ENCODE peak calls at places on chromosome 9, in eight cellular contexts. One of them, this sample, is unnamed.

GRCh38 chr9:127252405-127253093 is 12.0 kb upstream of the GARNL3 start:
- DNase-seq in posterior vena cava: no peak
- DNase-seq in CD4-positive, alpha-beta T cell: no peak
- DNase-seq in Kasumi-1: no peak
- DNase-seq in Right ventricle myocardium superior: no peak
- DNase-seq in aorta: no peak
- DNase-seq in left lobe of liver: no peak
- DNase-seq in GM12865: no peak
- DNase-seq in this sample: no peak

GRCh38 chr9:806285-807156 is 35.0 kb upstream of the DMRT1 start:
- DNase-seq in aorta: no peak
- DNase-seq in Kasumi-1: peak; percentile 19
- DNase-seq in Right ventricle myocardium superior: no peak
- DNase-seq in left lobe of liver: no peak
- DNase-seq in GM12865: peak; percentile 39
- DNase-seq in posterior vena cava: peak; percentile 29
- DNase-seq in CD4-positive, alpha-beta T cell: no peak
- DNase-seq in this sample: no peak

GRCh38 chr9:36149197-36149596 is 12.7 kb downstream of the GLIPR2 start:
- DNase-seq in GM12865: no peak
- DNase-seq in Right ventricle myocardium superior: no peak
- DNase-seq in CD4-positive, alpha-beta T cell: no peak
- DNase-seq in posterior vena cava: no peak
- DNase-seq in left lobe of liver: no peak
- DNase-seq in aorta: no peak
- DNase-seq in Kasumi-1: no peak
- DNase-seq in this sample: no peak

GRCh38 chr9:79256691-79257213 is 315.0 kb upstream of the TLE4 start:
- DNase-seq in Kasumi-1: no peak
- DNase-seq in CD4-positive, alpha-beta T cell: no peak
- DNase-seq in Right ventricle myocardium superior: no peak
- DNase-seq in posterior vena cava: peak; percentile 72
- DNase-seq in GM12865: no peak
- DNase-seq in aorta: no peak
- DNase-seq in left lobe of liver: no peak
- DNase-seq in this sample: no peak

GRCh38 chr9:6923081-6923480 is 165.3 kb downstream of the KDM4C start:
- DNase-seq in aorta: no peak
- DNase-seq in posterior vena cava: no peak
- DNase-seq in left lobe of liver: no peak
- DNase-seq in GM12865: no peak
- DNase-seq in Kasumi-1: no peak
- DNase-seq in CD4-positive, alpha-beta T cell: no peak
- DNase-seq in Right ventricle myocardium superior: no peak
- DNase-seq in this sample: no peak

GRCh38 chr9:114501786-114502682 is 3.2 kb downstream of the WHRN start:
- DNase-seq in left lobe of liver: no peak
- DNase-seq in CD4-positive, alpha-beta T cell: no peak
- DNase-seq in posterior vena cava: no peak
- DNase-seq in Kasumi-1: no peak
- DNase-seq in GM12865: no peak
- DNase-seq in Right ventricle myocardium superior: no peak
- DNase-seq in aorta: no peak
- DNase-seq in this sample: no peak

GRCh38 chr9:34961574-34962480 is 3.7 kb downstream of the PHF24 start:
- DNase-seq in Right ventricle myocardium superior: no peak
- DNase-seq in aorta: no peak
- DNase-seq in posterior vena cava: no peak
- DNase-seq in GM12865: peak; percentile 20
- DNase-seq in Kasumi-1: no peak
- DNase-seq in CD4-positive, alpha-beta T cell: no peak
- DNase-seq in left lobe of liver: no peak
- DNase-seq in this sample: no peak

GRCh38 chr9:129889936-129890717 is 54.9 kb downstream of the USP20 start:
- DNase-seq in Kasumi-1: no peak
- DNase-seq in Right ventricle myocardium superior: peak; percentile 63
- DNase-seq in posterior vena cava: no peak
- DNase-seq in aorta: peak; percentile 74
- DNase-seq in GM12865: peak; percentile 89
- DNase-seq in CD4-positive, alpha-beta T cell: peak; percentile 63
- DNase-seq in left lobe of liver: no peak
- DNase-seq in this sample: no peak

GRCh38 chr9:21228122-21228521 is at the start of gene IFNA17:
- DNase-seq in aorta: no peak
- DNase-seq in Kasumi-1: no peak
- DNase-seq in GM12865: no peak
- DNase-seq in posterior vena cava: no peak
- DNase-seq in left lobe of liver: no peak
- DNase-seq in CD4-positive, alpha-beta T cell: no peak
- DNase-seq in Right ventricle myocardium superior: no peak
- DNase-seq in this sample: no peak

GRCh38 chr9:129412814-129413536 is 207.9 kb downstream of the C9orf50 start:
- DNase-seq in Kasumi-1: peak; percentile 48
- DNase-seq in Right ventricle myocardium superior: peak; percentile 83
- DNase-seq in left lobe of liver: no peak
- DNase-seq in aorta: peak; percentile 85
- DNase-seq in GM12865: peak; percentile 40
- DNase-seq in posterior vena cava: peak; percentile 89
- DNase-seq in CD4-positive, alpha-beta T cell: peak; percentile 59
- DNase-seq in this sample: peak; percentile 90

GRCh38 chr9:19720374-19720773 is 68.5 kb downstream of the SLC24A2 start:
- DNase-seq in CD4-positive, alpha-beta T cell: no peak
- DNase-seq in Right ventricle myocardium superior: no peak
- DNase-seq in Kasumi-1: peak; percentile 1
- DNase-seq in GM12865: peak; percentile 9
- DNase-seq in posterior vena cava: no peak
- DNase-seq in aorta: no peak
- DNase-seq in left lobe of liver: no peak
- DNase-seq in this sample: no peak

GRCh38 chr9:127417130-127418036 is 6.8 kb upstream of the ZNF79 start:
- DNase-seq in left lobe of liver: no peak
- DNase-seq in posterior vena cava: no peak
- DNase-seq in Right ventricle myocardium superior: no peak
- DNase-seq in CD4-positive, alpha-beta T cell: no peak
- DNase-seq in aorta: no peak
- DNase-seq in Kasumi-1: no peak
- DNase-seq in GM12865: no peak
- DNase-seq in this sample: no peak

GRCh38 chr9:119302988-119303698 is 66.1 kb downstream of the BRINP1 start:
- DNase-seq in aorta: no peak
- DNase-seq in posterior vena cava: no peak
- DNase-seq in GM12865: peak; percentile 1
- DNase-seq in CD4-positive, alpha-beta T cell: no peak
- DNase-seq in Kasumi-1: no peak
- DNase-seq in Right ventricle myocardium superior: no peak
- DNase-seq in left lobe of liver: no peak
- DNase-seq in this sample: no peak

GRCh38 chr9:738209-738915 is 103.1 kb upstream of the DMRT1 start:
- DNase-seq in posterior vena cava: peak; percentile 88
- DNase-seq in CD4-positive, alpha-beta T cell: no peak
- DNase-seq in Right ventricle myocardium superior: peak; percentile 71
- DNase-seq in left lobe of liver: no peak
- DNase-seq in GM12865: no peak
- DNase-seq in aorta: peak; percentile 81
- DNase-seq in Kasumi-1: no peak
- DNase-seq in this sample: peak; percentile 93

GRCh38 chr9:94936411-94936810 is 209.9 kb downstream of the AOPEP start:
- DNase-seq in GM12865: no peak
- DNase-seq in Right ventricle myocardium superior: no peak
- DNase-seq in posterior vena cava: no peak
- DNase-seq in Kasumi-1: no peak
- DNase-seq in aorta: no peak
- DNase-seq in CD4-positive, alpha-beta T cell: no peak
- DNase-seq in left lobe of liver: no peak
- DNase-seq in this sample: no peak

GRCh38 chr9:136527721-136528710 is 17.8 kb downstream of the NOTCH1 start:
- DNase-seq in Kasumi-1: peak; percentile 22
- DNase-seq in posterior vena cava: no peak
- DNase-seq in left lobe of liver: no peak
- DNase-seq in CD4-positive, alpha-beta T cell: no peak
- DNase-seq in Right ventricle myocardium superior: no peak
- DNase-seq in GM12865: peak; percentile 25
- DNase-seq in aorta: no peak
- DNase-seq in this sample: no peak

GRCh38 chr9:134236001-134236421 is 71.6 kb upstream of the RNU6ATAC start:
- DNase-seq in Right ventricle myocardium superior: no peak
- DNase-seq in posterior vena cava: no peak
- DNase-seq in GM12865: no peak
- DNase-seq in Kasumi-1: no peak
- DNase-seq in left lobe of liver: no peak
- DNase-seq in aorta: no peak
- DNase-seq in CD4-positive, alpha-beta T cell: no peak
- DNase-seq in this sample: no peak

GRCh38 chr9:14323969-14324366 is 10.0 kb upstream of the NFIB start:
- DNase-seq in Kasumi-1: no peak
- DNase-seq in aorta: no peak
- DNase-seq in CD4-positive, alpha-beta T cell: no peak
- DNase-seq in Right ventricle myocardium superior: no peak
- DNase-seq in posterior vena cava: no peak
- DNase-seq in GM12865: no peak
- DNase-seq in left lobe of liver: no peak
- DNase-seq in this sample: no peak

GRCh38 chr9:127445851-127446719 is 5.1 kb downstream of the RPL12 start:
- DNase-seq in Right ventricle myocardium superior: no peak
- DNase-seq in GM12865: peak; percentile 53
- DNase-seq in CD4-positive, alpha-beta T cell: no peak
- DNase-seq in left lobe of liver: no peak
- DNase-seq in Kasumi-1: peak; percentile 48
- DNase-seq in posterior vena cava: no peak
- DNase-seq in aorta: no peak
- DNase-seq in this sample: no peak

GRCh38 chr9:91555132-91555531 is 131.5 kb upstream of the NFIL3 start:
- DNase-seq in CD4-positive, alpha-beta T cell: no peak
- DNase-seq in left lobe of liver: no peak
- DNase-seq in Right ventricle myocardium superior: no peak
- DNase-seq in GM12865: no peak
- DNase-seq in posterior vena cava: no peak
- DNase-seq in Kasumi-1: no peak
- DNase-seq in aorta: no peak
- DNase-seq in this sample: no peak

GRCh38 chr9:92299116-92299515 is 5.6 kb upstream of the IARS1 start:
- DNase-seq in GM12865: peak; percentile 51
- DNase-seq in Right ventricle myocardium superior: no peak
- DNase-seq in CD4-positive, alpha-beta T cell: no peak
- DNase-seq in posterior vena cava: no peak
- DNase-seq in left lobe of liver: no peak
- DNase-seq in aorta: no peak
- DNase-seq in Kasumi-1: peak; percentile 40
- DNase-seq in this sample: no peak

GRCh38 chr9:121295662-121296191 is 27.8 kb downstream of the GSN start:
- DNase-seq in posterior vena cava: no peak
- DNase-seq in left lobe of liver: no peak
- DNase-seq in Kasumi-1: no peak
- DNase-seq in aorta: no peak
- DNase-seq in GM12865: no peak
- DNase-seq in Right ventricle myocardium superior: peak; percentile 50
- DNase-seq in CD4-positive, alpha-beta T cell: no peak
- DNase-seq in this sample: no peak

GRCh38 chr9:136345281-136346156 is 18.0 kb downstream of the DNLZ start:
- DNase-seq in posterior vena cava: peak; percentile 94
- DNase-seq in CD4-positive, alpha-beta T cell: no peak
- DNase-seq in aorta: peak; percentile 85
- DNase-seq in left lobe of liver: peak; percentile 81
- DNase-seq in Right ventricle myocardium superior: peak; percentile 87
- DNase-seq in Kasumi-1: no peak
- DNase-seq in GM12865: no peak
- DNase-seq in this sample: peak; percentile 88

GRCh38 chr9:70678153-70678552 is 263.7 kb upstream of the KLF9 start:
- DNase-seq in left lobe of liver: no peak
- DNase-seq in Right ventricle myocardium superior: no peak
- DNase-seq in aorta: no peak
- DNase-seq in posterior vena cava: no peak
- DNase-seq in Kasumi-1: no peak
- DNase-seq in GM12865: no peak
- DNase-seq in CD4-positive, alpha-beta T cell: no peak
- DNase-seq in this sample: no peak

GRCh38 chr9:38619556-38620447 is 594 bp downstream of the ANKRD18A start:
- DNase-seq in aorta: peak; percentile 43
- DNase-seq in Kasumi-1: no peak
- DNase-seq in posterior vena cava: peak; percentile 76
- DNase-seq in Right ventricle myocardium superior: peak; percentile 43
- DNase-seq in left lobe of liver: peak; percentile 57
- DNase-seq in GM12865: no peak
- DNase-seq in CD4-positive, alpha-beta T cell: peak; percentile 9
- DNase-seq in this sample: no peak

GRCh38 chr9:124480621-124480981 is 26.6 kb downstream of the NR5A1 start:
- DNase-seq in posterior vena cava: no peak
- DNase-seq in Right ventricle myocardium superior: no peak
- DNase-seq in left lobe of liver: no peak
- DNase-seq in Kasumi-1: peak; percentile 75
- DNase-seq in aorta: no peak
- DNase-seq in CD4-positive, alpha-beta T cell: no peak
- DNase-seq in GM12865: peak; percentile 50
- DNase-seq in this sample: no peak

GRCh38 chr9:112076814-112077213 is 98.3 kb downstream of the SUSD1 start:
- DNase-seq in left lobe of liver: no peak
- DNase-seq in aorta: no peak
- DNase-seq in Kasumi-1: no peak
- DNase-seq in posterior vena cava: no peak
- DNase-seq in Right ventricle myocardium superior: no peak
- DNase-seq in GM12865: peak; percentile 59
- DNase-seq in CD4-positive, alpha-beta T cell: no peak
- DNase-seq in this sample: no peak

GRCh38 chr9:6870650-6871477 is 113.1 kb downstream of the KDM4C start:
- DNase-seq in aorta: no peak
- DNase-seq in Kasumi-1: no peak
- DNase-seq in posterior vena cava: no peak
- DNase-seq in left lobe of liver: no peak
- DNase-seq in CD4-positive, alpha-beta T cell: no peak
- DNase-seq in GM12865: no peak
- DNase-seq in Right ventricle myocardium superior: no peak
- DNase-seq in this sample: no peak

GRCh38 chr9:38233343-38233742 is 159.2 kb upstream of the ALDH1B1 start:
- DNase-seq in GM12865: no peak
- DNase-seq in aorta: no peak
- DNase-seq in left lobe of liver: no peak
- DNase-seq in Right ventricle myocardium superior: no peak
- DNase-seq in posterior vena cava: no peak
- DNase-seq in CD4-positive, alpha-beta T cell: no peak
- DNase-seq in Kasumi-1: no peak
- DNase-seq in this sample: no peak

GRCh38 chr9:126421567-126422428 is 95.2 kb downstream of the MVB12B start:
- DNase-seq in posterior vena cava: no peak
- DNase-seq in Right ventricle myocardium superior: no peak
- DNase-seq in aorta: no peak
- DNase-seq in GM12865: no peak
- DNase-seq in left lobe of liver: no peak
- DNase-seq in Kasumi-1: no peak
- DNase-seq in CD4-positive, alpha-beta T cell: no peak
- DNase-seq in this sample: no peak

GRCh38 chr9:7369384-7369821 is 430.2 kb downstream of the DMAC1 start:
- DNase-seq in CD4-positive, alpha-beta T cell: no peak
- DNase-seq in aorta: no peak
- DNase-seq in left lobe of liver: peak; percentile 54
- DNase-seq in Kasumi-1: no peak
- DNase-seq in posterior vena cava: no peak
- DNase-seq in Right ventricle myocardium superior: no peak
- DNase-seq in GM12865: no peak
- DNase-seq in this sample: no peak

GRCh38 chr9:77899679-77900354 is 131.8 kb downstream of the GNAQ start:
- DNase-seq in aorta: no peak
- DNase-seq in left lobe of liver: no peak
- DNase-seq in Right ventricle myocardium superior: no peak
- DNase-seq in Kasumi-1: no peak
- DNase-seq in posterior vena cava: no peak
- DNase-seq in GM12865: no peak
- DNase-seq in CD4-positive, alpha-beta T cell: no peak
- DNase-seq in this sample: no peak

GRCh38 chr9:90665072-90665471 is 22.4 kb upstream of the DIRAS2 start:
- DNase-seq in posterior vena cava: no peak
- DNase-seq in aorta: no peak
- DNase-seq in Right ventricle myocardium superior: no peak
- DNase-seq in CD4-positive, alpha-beta T cell: no peak
- DNase-seq in left lobe of liver: no peak
- DNase-seq in GM12865: peak; percentile 4
- DNase-seq in Kasumi-1: no peak
- DNase-seq in this sample: no peak